ENCODE peak calls at places on chromosomes 6 and 20, in five cellular contexts. H is A549, W is right lobe of liver, G is heart left ventricle, D is Peyer's patch. E is an unnamed sample.

GRCh38 chr6:48814957-48815356 is 648.1 kb downstream of the MMUT start:
- DNase-seq in G (no peak), H (no peak), D (no peak), W (no peak), E (no peak)

GRCh38 chr6:112600168-112600567 is 253.0 kb downstream of the RFPL4B start:
- DNase-seq in D (no peak), H (no peak), G (no peak), W (no peak), E (no peak)

GRCh38 chr20:64105846-64106434 is 1.4 kb downstream of the NPBWR2 start:
- DNase-seq in H (no peak), W (no peak), G (peak; percentile 14), D (peak; percentile 12), E (no peak)

GRCh38 chr6:11772109-11772830 is 6.3 kb downstream of the ADTRP start:
- DNase-seq in D (no peak), W (no peak), H (peak; percentile 77), G (no peak), E (peak; percentile 62)

GRCh38 chr6:80210618-80211017 is 104.1 kb downstream of the BCKDHB start:
- DNase-seq in D (no peak), G (peak; percentile 42), H (no peak), W (no peak), E (no peak)

GRCh38 chr20:641516-641913 is 11.5 kb downstream of the SRXN1 start:
- DNase-seq in G (no peak), D (no peak), H (peak; percentile 63), W (no peak), E (no peak)

GRCh38 chr20:56171087-56172012 is 77.2 kb upstream of the MC3R start:
- DNase-seq in W (no peak), H (peak; percentile 29), D (no peak), G (no peak), E (peak; percentile 13)

GRCh38 chr20:14643146-14643545 is 305.7 kb upstream of the FLRT3 start:
- DNase-seq in H (no peak), G (no peak), D (no peak), W (no peak), E (no peak)

GRCh38 chr6:21612067-21612745 is 18.7 kb downstream of the SOX4 start:
- DNase-seq in H (no peak), W (no peak), G (no peak), D (no peak), E (no peak)

GRCh38 chr20:46965124-46965455 is 70.4 kb downstream of the EYA2 start:
- DNase-seq in D (no peak), G (no peak), H (no peak), W (no peak), E (no peak)

GRCh38 chr6:102571236-102571908 is 1177.9 kb downstream of the GRIK2 start:
- DNase-seq in D (no peak), G (no peak), W (no peak), H (no peak), E (no peak)

GRCh38 chr6:86825436-86825835 is 111.9 kb upstream of the HTR1E start:
- DNase-seq in G (no peak), H (no peak), W (no peak), D (no peak), E (no peak)

GRCh38 chr20:33789109-33789857 is 21.9 kb upstream of the CHMP4B start:
- DNase-seq in H (peak; percentile 96), D (no peak), G (peak; percentile 31), W (peak; percentile 55), E (peak; percentile 97)

GRCh38 chr6:45537539-45537938 is 159.8 kb upstream of the SUPT3H start:
- DNase-seq in H (no peak), D (no peak), G (no peak), W (no peak), E (no peak)

GRCh38 chr6:74439412-74439811 is 743.4 kb downstream of the CD109 start:
- DNase-seq in W (no peak), H (no peak), D (no peak), G (no peak), E (no peak)

GRCh38 chr20:13486694-13487093 is 152.0 kb downstream of the TASP1 start:
- DNase-seq in W (no peak), G (no peak), H (no peak), D (no peak), E (no peak)

GRCh38 chr6:87151786-87152527 is 3.4 kb upstream of the ZNF292 start:
- DNase-seq in H (no peak), D (peak; percentile 82), W (peak; percentile 79), G (peak; percentile 68), E (peak; percentile 23)

GRCh38 chr6:88166901-88167624 is 916 bp upstream of the CNR1 start:
- DNase-seq in W (no peak), D (peak; percentile 64), G (no peak), H (no peak), E (no peak)

GRCh38 chr6:13302291-13302690 is 26.0 kb downstream of the TBC1D7 start:
- DNase-seq in D (no peak), H (no peak), W (no peak), G (no peak), E (no peak)

GRCh38 chr6:144659202-144659731 is 374.1 kb downstream of the UTRN start:
- DNase-seq in D (no peak), H (no peak), W (no peak), G (peak; percentile 22), E (no peak)

GRCh38 chr6:143992285-143992684 is 15.8 kb downstream of the PLAGL1 start:
- DNase-seq in H (no peak), G (no peak), W (no peak), D (no peak), E (no peak)

GRCh38 chr20:44938637-44939036 is 21.6 kb downstream of the TOMM34 start:
- DNase-seq in H (no peak), D (no peak), G (no peak), W (no peak), E (no peak)

GRCh38 chr6:36604090-36605060 is 10.2 kb downstream of the SRSF3 start:
- DNase-seq in D (peak; percentile 5), G (no peak), H (no peak), W (peak; percentile 3), E (no peak)

GRCh38 chr6:125834347-125834746 is 43.6 kb downstream of the NCOA7 start:
- DNase-seq in D (no peak), W (no peak), G (no peak), H (no peak), E (no peak)

GRCh38 chr6:126268087-126268486 is 71.8 kb upstream of the CENPW start:
- DNase-seq in D (no peak), G (no peak), H (no peak), W (no peak), E (no peak)

GRCh38 chr6:109008951-109009760 is 85.5 kb downstream of the SESN1 start:
- DNase-seq in G (peak; percentile 96), D (peak; percentile 97), H (peak; percentile 77), W (peak; percentile 97), E (peak; percentile 64)
- TF ChIP-seq POLR2A in G (peak; percentile 73), D (peak; percentile 88), H (peak; percentile 36), W (peak; percentile 95), E (peak; percentile 73)

GRCh38 chr20:8624046-8624445 is 444.8 kb upstream of the PLCB4 start:
- DNase-seq in G (no peak), H (no peak), W (no peak), D (no peak), E (no peak)
- TF ChIP-seq POLR2A in G (no peak), H (no peak), W (no peak), D (no peak), E (no peak)

DNA sequence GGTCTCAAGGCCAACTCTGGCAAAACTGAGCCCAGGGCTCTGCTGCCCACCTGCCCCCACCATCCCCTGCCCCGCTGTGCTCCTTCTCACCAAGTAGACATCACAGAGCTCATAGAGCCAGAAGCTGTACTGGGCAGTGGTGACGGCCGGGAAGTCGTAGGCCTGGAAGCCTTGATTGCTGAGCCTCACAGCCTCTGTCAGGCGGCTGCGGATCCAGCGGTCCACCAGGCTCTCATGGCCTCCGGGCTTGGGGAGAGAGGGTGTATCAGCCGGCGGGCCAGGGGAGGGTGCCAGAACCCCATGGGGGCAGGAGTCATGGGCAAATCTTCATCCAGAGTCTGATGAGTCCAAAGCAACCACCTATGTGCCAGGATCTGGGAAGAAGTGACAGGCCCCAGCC is 2.8 kb upstream of the VWA7 start:
- DNase-seq in D (no peak), H (no peak), W (no peak), G (no peak), E (no peak)
- TF ChIP-seq POLR2A in D (no peak), H (no peak), W (no peak), G (no peak), E (no peak)

DNA sequence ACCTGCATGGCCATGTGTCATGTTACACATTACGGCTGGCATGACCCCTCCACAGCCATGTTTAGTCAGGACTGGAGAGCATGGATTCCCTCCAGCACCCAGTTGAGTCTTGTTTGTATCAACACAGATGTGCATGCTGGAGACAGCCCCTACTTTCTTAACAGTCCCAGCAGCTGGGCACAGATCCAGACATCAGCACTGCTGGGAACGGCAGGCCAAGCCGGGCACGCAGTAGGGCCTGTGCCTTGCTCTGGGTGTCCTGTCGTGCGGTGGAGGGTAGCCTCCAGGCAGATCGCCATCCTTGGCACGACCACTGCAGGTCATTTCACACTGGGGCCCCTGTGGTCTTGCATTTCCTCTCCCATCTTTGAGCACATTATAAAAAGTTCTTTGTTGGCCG is 381.4 kb downstream of the SMOC2 start:
- DNase-seq in W (no peak), D (no peak), G (no peak), H (no peak), E (no peak)
- TF ChIP-seq POLR2A in W (no peak), D (no peak), G (no peak), H (no peak), E (no peak)

DNA sequence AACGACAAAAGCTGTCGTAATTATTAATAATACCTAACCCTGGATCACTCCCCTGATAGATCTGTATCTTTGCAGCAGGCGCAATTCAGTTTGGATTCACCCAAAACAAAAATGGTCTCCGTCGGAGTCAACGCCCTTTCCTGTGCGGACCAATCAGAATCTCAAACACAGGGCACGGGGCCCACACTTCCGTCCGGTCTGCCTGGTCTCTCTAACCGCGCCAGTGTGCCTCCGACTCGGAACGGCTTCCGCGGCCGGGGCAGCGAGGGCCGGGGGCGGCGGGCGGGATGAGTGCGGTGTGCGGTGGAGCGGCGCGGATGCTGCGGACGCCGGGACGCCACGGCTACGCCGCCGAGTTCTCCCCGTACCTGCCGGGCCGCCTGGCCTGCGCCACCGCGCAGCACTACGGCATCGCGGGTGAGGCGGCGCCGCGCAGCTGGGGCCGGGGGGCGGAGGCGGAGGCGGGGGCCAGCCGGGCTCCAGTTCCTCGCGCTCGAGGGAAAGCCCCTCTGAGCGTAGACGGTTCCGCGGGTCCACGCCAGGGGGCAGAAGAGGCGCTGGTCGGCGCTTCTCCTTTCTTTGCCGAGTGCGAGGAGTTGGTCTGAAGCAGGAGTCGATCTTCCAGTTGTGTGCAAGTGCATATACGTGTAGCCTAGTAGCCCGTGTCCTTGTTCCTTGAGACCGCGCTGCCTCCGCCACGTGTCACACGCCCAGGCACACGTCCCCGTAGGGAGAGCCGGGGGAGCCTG is at the start of gene PEX7:
- DNase-seq in D (peak; percentile 90), W (peak; percentile 89), G (peak; percentile 92), H (peak; percentile 89), E (peak; percentile 59)
- TF ChIP-seq POLR2A in D (peak; percentile 59), W (peak; percentile 77), G (no peak), H (peak; percentile 69), E (peak; percentile 81)